ENCODE peak calls at places on chromosomes 4 and X, in four cellular contexts. W, P, E and V are unnamed samples.

GRCh38 chr4:156329779-156330178 is 376.1 kb upstream of the CTSO start:
- DNase-seq in W (peak), E (no peak), P (no peak), V (no peak)

GRCh38 chr4:69835766-69836165 is 24.2 kb downstream of the SULT1E1 start:
- DNase-seq in E (no peak), W (no peak), P (no peak), V (no peak)

GRCh38 chrX:153455571-153455970 is 9.7 kb upstream of the TREX2 start:
- DNase-seq in E (no peak), P (no peak), W (no peak), V (no peak)

GRCh38 chr4:66059131-66059530 is 388.8 kb upstream of the EPHA5 start:
- DNase-seq in W (no peak), E (no peak), P (no peak), V (no peak)

GRCh38 chr4:56768772-56769171 is 52.7 kb downstream of the SPINK2 start:
- DNase-seq in W (no peak), P (no peak), E (no peak), V (peak)

GRCh38 chr4:56307423-56307822 is 79.9 kb downstream of the AASDH start:
- DNase-seq in E (peak), P (no peak), W (peak), V (no peak)

GRCh38 chrX:11787564-11787963 is 29.5 kb downstream of the MSL3 start:
- DNase-seq in E (peak), P (peak), W (peak), V (peak)

GRCh38 chr4:2787230-2788100 is 5.4 kb upstream of the SH3BP2 start:
- DNase-seq in P (no peak), E (no peak), W (no peak), V (peak)

GRCh38 chrX:141638601-141639000 is 49.1 kb downstream of the SPANXA2 start:
- DNase-seq in W (no peak), E (no peak), P (no peak), V (no peak)

GRCh38 chr4:112735474-112735951 is 98.6 kb downstream of the LARP7 start:
- DNase-seq in W (no peak), E (no peak), P (no peak), V (no peak)

GRCh38 chrX:44785652-44786051 is 58.2 kb upstream of the DUSP21 start:
- DNase-seq in W (peak), E (no peak), P (no peak), V (no peak)

DNA sequence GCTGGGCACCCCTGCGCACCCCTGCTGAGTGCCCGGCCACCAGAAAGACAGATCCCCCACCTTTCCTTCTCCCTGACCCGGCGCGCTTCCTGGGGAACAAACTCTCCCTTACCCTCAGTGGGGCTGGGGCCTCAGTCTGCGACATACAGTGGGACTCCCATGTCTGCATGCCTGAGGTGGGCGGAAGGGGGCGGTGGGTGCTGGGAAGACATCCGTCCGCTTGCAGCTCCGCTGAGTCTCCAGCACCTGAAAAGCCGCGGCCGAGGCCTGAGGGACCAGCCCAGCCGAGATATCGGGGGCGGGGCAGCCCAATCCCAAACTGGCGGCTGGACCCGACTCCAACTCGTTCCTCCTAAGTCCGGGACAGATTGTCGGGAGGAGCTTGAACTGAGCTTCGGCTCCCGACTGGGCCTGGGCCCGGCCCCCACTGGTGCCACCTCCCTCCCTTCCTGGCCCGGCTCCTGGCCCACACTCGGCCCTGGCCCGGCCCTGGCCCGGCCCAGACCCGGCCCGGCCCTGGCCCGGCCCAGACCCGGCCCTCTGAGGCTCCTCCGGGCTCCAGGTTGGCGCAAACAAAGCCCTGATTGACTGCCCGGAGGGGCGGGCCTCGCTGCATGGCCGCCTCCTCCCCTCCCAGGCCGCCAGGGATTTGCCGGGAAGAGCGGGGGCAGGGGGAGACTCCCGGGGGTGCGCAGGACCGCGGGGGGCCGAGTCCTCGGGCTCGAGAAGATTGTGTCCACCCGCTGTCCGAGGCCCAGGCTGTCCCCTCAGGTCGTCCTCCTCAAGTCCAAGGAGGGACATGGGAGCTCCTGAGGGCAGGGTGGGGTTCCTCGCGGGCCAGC is 878 bp upstream of the SLC16A2 start:
- DNase-seq in W (peak), E (no peak), P (peak), V (peak)
- TF ChIP-seq POLR2A in W (no peak), E (no peak), P (no peak), V (no peak)

GRCh38 chrX:98294310-98294709 is 1410.6 kb downstream of the RPA4 start:
- DNase-seq in W (no peak), P (no peak), E (no peak), V (no peak)
- H3K27ac ChIP-seq in W (no peak), P (no peak), E (no peak), V (no peak)

GRCh38 chrX:47560831-47561652 is at the start of gene ARAF:
- DNase-seq in P (peak), E (peak), W (peak), V (peak)
- TF ChIP-seq POLR2A in P (peak), E (peak), W (peak), V (peak)

DNA sequence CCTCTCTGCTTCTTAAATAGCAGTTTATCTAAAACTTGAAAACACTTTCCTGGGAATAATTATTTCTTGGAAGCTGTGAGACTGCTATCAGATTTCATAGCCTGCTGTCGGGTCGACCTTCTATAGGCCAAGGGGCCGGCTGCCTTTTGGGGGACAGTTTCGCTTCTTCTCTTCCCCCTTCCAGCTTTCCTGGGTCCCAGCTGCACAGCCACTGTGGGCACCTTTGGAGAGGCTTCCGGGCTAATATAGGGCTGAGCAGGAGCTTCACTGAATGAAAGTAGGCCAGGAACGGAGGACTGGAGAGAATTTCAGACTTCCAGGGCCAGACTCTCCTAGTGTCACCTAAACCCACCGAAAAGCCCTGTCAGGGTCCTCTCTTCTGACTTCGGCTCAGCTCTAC is 620.7 kb downstream of the BCOR start:
- DNase-seq in E (no peak), P (no peak), W (no peak), V (no peak)
- H3K27ac ChIP-seq in E (no peak), P (no peak), W (no peak), V (peak)

GRCh38 chr4:992297-993110 is 700 bp downstream of the SLC26A1 start:
- DNase-seq in P (peak), E (no peak), W (peak), V (peak)
- TF ChIP-seq POLR2A in P (no peak), E (no peak), W (no peak), V (peak)

GRCh38 chr4:5081441-5081999 is 30.2 kb downstream of the STK32B start:
- DNase-seq in P (no peak), W (no peak), E (no peak), V (no peak)

GRCh38 chr4:5079581-5079980 is 28.3 kb downstream of the STK32B start:
- DNase-seq in P (no peak), E (no peak), W (peak), V (no peak)

GRCh38 chr4:5082381-5082780 is 31.1 kb downstream of the STK32B start:
- DNase-seq in E (no peak), W (no peak), P (no peak), V (no peak)

GRCh38 chr4:5086535-5086934 is 35.3 kb downstream of the STK32B start:
- DNase-seq in W (no peak), E (no peak), P (no peak), V (no peak)

DNA sequence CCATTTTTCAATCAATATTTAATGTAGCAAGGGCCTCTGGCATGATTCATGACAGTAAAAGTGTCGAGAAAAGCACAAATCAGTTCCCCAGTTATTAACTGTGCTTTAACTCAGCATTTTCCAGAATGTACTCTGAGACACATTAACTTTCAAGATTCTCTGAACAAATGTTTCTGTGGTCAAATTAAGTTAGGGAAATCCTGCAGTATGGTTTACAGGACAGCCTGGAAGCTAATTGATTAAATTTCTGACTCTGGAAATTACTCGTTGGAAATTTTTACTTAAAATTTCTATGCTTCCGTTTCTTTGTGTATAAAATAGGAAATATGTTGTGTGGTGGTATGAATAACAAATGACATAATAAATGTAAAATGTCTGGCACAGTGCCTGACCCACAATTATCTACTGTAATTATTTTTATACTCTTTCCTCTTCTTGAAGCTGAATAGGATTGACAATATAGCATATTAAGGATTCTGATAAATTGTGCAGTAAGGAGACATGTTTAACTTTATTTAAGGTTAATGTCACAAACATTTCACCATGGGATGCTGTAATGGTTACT is 33.7 kb downstream of the STK32B start:
- DNase-seq in W (peak), E (no peak), P (no peak), V (no peak)
- H3K27ac ChIP-seq in W (no peak), E (no peak), P (no peak), V (no peak)